ENCODE peak calls at places on chromosomes 2 and 18, in five cellular contexts. One of them, this sample, is unnamed.

GRCh38 chr2:142521492-142521891 is 356.0 kb upstream of the KYNU start:
- DNase-seq in dorsolateral prefrontal cortex: no peak
- DNase-seq in right lobe of liver: no peak
- DNase-seq in epithelial cell of esophagus: no peak
- DNase-seq in AG09309: no peak
- DNase-seq in this sample: no peak

GRCh38 chr2:11680181-11680900 is 10.3 kb upstream of the NTSR2 start:
- DNase-seq in epithelial cell of esophagus: no peak
- DNase-seq in right lobe of liver: no peak
- DNase-seq in AG09309: no peak
- DNase-seq in dorsolateral prefrontal cortex: no peak
- DNase-seq in this sample: peak; percentile 39

GRCh38 chr18:30352551-30353168 is 689.9 kb downstream of the DSC3 start:
- DNase-seq in AG09309: no peak
- DNase-seq in epithelial cell of esophagus: no peak
- DNase-seq in dorsolateral prefrontal cortex: no peak
- DNase-seq in right lobe of liver: no peak
- DNase-seq in this sample: no peak

GRCh38 chr2:29251406-29251805 is 136.2 kb downstream of the CLIP4 start:
- DNase-seq in right lobe of liver: no peak
- DNase-seq in dorsolateral prefrontal cortex: no peak
- DNase-seq in AG09309: no peak
- DNase-seq in epithelial cell of esophagus: no peak
- DNase-seq in this sample: no peak

GRCh38 chr2:238075397-238075796 is 14.6 kb downstream of the SCLY start:
- DNase-seq in AG09309: peak; percentile 33
- DNase-seq in right lobe of liver: no peak
- DNase-seq in dorsolateral prefrontal cortex: no peak
- DNase-seq in epithelial cell of esophagus: no peak
- DNase-seq in this sample: no peak

GRCh38 chr2:63163231-63163845 is 112.7 kb downstream of the OTX1 start:
- DNase-seq in dorsolateral prefrontal cortex: no peak
- DNase-seq in epithelial cell of esophagus: no peak
- DNase-seq in AG09309: no peak
- DNase-seq in right lobe of liver: no peak
- DNase-seq in this sample: no peak

GRCh38 chr18:79679552-79680099 is at the start of gene CTDP1:
- DNase-seq in epithelial cell of esophagus: peak; percentile 96
- DNase-seq in AG09309: peak; percentile 58
- DNase-seq in right lobe of liver: peak; percentile 93
- DNase-seq in dorsolateral prefrontal cortex: peak; percentile 79
- DNase-seq in this sample: peak; percentile 89

GRCh38 chr2:18750662-18751554 is 161.5 kb upstream of the NT5C1B start:
- DNase-seq in dorsolateral prefrontal cortex: no peak
- DNase-seq in right lobe of liver: no peak
- DNase-seq in epithelial cell of esophagus: peak; percentile 25
- DNase-seq in AG09309: no peak
- DNase-seq in this sample: peak; percentile 1

GRCh38 chr2:203562283-203562682 is 27.2 kb upstream of the RAPH1 start:
- DNase-seq in AG09309: no peak
- DNase-seq in right lobe of liver: no peak
- DNase-seq in dorsolateral prefrontal cortex: no peak
- DNase-seq in epithelial cell of esophagus: no peak
- DNase-seq in this sample: no peak

GRCh38 chr18:30376515-30376914 is 666.0 kb downstream of the DSC3 start:
- DNase-seq in dorsolateral prefrontal cortex: no peak
- DNase-seq in AG09309: no peak
- DNase-seq in right lobe of liver: no peak
- DNase-seq in epithelial cell of esophagus: peak; percentile 44
- DNase-seq in this sample: peak; percentile 44

GRCh38 chr2:125572660-125573059 is 1083.3 kb upstream of the GYPC start:
- DNase-seq in epithelial cell of esophagus: no peak
- DNase-seq in AG09309: no peak
- DNase-seq in dorsolateral prefrontal cortex: no peak
- DNase-seq in right lobe of liver: no peak
- DNase-seq in this sample: no peak

GRCh38 chr18:63831080-63831788 is 56.0 kb downstream of the SERPINB7 start:
- DNase-seq in epithelial cell of esophagus: peak; percentile 43
- DNase-seq in dorsolateral prefrontal cortex: no peak
- DNase-seq in AG09309: peak; percentile 75
- DNase-seq in right lobe of liver: no peak
- DNase-seq in this sample: peak; percentile 47

GRCh38 chr2:241990466-241990865 is 120.9 kb downstream of the RTP5 start:
- DNase-seq in right lobe of liver: no peak
- DNase-seq in AG09309: no peak
- DNase-seq in epithelial cell of esophagus: no peak
- DNase-seq in dorsolateral prefrontal cortex: no peak
- DNase-seq in this sample: no peak

GRCh38 chr2:54067851-54068375 is 47.5 kb upstream of the ACYP2 start:
- DNase-seq in dorsolateral prefrontal cortex: no peak
- DNase-seq in epithelial cell of esophagus: peak; percentile 39
- DNase-seq in right lobe of liver: no peak
- DNase-seq in AG09309: no peak
- DNase-seq in this sample: no peak

GRCh38 chr2:120530781-120531180 is 184.8 kb downstream of the INHBB start:
- DNase-seq in epithelial cell of esophagus: no peak
- DNase-seq in AG09309: no peak
- DNase-seq in right lobe of liver: no peak
- DNase-seq in dorsolateral prefrontal cortex: no peak
- DNase-seq in this sample: no peak

GRCh38 chr2:240972636-240973521 is 25.5 kb upstream of the SNED1 start:
- DNase-seq in right lobe of liver: peak; percentile 54
- DNase-seq in dorsolateral prefrontal cortex: no peak
- DNase-seq in epithelial cell of esophagus: no peak
- DNase-seq in AG09309: peak; percentile 52
- DNase-seq in this sample: peak; percentile 65

GRCh38 chr2:176132397-176133086 is 3.0 kb downstream of the HOXD8 start:
- DNase-seq in AG09309: no peak
- DNase-seq in epithelial cell of esophagus: no peak
- DNase-seq in dorsolateral prefrontal cortex: no peak
- DNase-seq in right lobe of liver: no peak
- DNase-seq in this sample: no peak

GRCh38 chr2:132448771-132449170 is 32.2 kb downstream of the GPR39 start:
- DNase-seq in epithelial cell of esophagus: peak; percentile 51
- DNase-seq in AG09309: no peak
- DNase-seq in right lobe of liver: no peak
- DNase-seq in dorsolateral prefrontal cortex: no peak
- DNase-seq in this sample: peak; percentile 55

GRCh38 chr2:225667465-225667864 is 268.0 kb downstream of the NYAP2 start:
- DNase-seq in dorsolateral prefrontal cortex: no peak
- DNase-seq in AG09309: no peak
- DNase-seq in epithelial cell of esophagus: no peak
- DNase-seq in right lobe of liver: no peak
- DNase-seq in this sample: no peak

GRCh38 chr2:225668606-225669266 is 269.2 kb downstream of the NYAP2 start:
- DNase-seq in right lobe of liver: no peak
- DNase-seq in dorsolateral prefrontal cortex: no peak
- DNase-seq in epithelial cell of esophagus: peak; percentile 80
- DNase-seq in AG09309: peak; percentile 35
- DNase-seq in this sample: peak; percentile 77

GRCh38 chr2:225670111-225670974 is 270.8 kb downstream of the NYAP2 start:
- DNase-seq in AG09309: peak; percentile 49
- DNase-seq in epithelial cell of esophagus: peak; percentile 58
- DNase-seq in right lobe of liver: no peak
- DNase-seq in dorsolateral prefrontal cortex: no peak
- DNase-seq in this sample: peak; percentile 53
- TF ChIP-seq CTCF in AG09309: peak; percentile 29
- TF ChIP-seq CTCF in epithelial cell of esophagus: peak; percentile 44
- TF ChIP-seq CTCF in right lobe of liver: peak; percentile 38
- TF ChIP-seq CTCF in dorsolateral prefrontal cortex: peak; percentile 68
- TF ChIP-seq CTCF in this sample: peak; percentile 44

DNA sequence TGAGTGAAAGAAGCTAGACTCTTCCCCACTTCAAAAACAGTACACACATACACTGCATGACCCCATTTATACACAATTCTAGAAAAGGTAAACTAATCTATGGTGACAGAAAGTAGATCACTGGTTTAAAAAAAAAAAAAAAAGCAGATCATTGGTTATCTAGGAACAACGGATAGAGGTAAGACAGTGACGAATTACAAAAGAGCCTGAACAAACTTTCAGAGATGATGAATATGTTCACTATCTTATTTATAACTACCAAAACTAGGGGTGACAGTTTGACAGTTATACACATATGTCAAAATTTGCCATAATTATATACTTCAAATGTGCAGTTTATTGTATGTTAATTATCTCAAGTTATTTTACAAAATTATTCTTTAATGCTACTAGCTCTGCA is 27.5 kb downstream of the MAP3K2 start:
- DNase-seq in dorsolateral prefrontal cortex: no peak
- DNase-seq in AG09309: no peak
- DNase-seq in epithelial cell of esophagus: no peak
- DNase-seq in right lobe of liver: no peak
- DNase-seq in this sample: no peak
- TF ChIP-seq CTCF in dorsolateral prefrontal cortex: no peak
- TF ChIP-seq CTCF in AG09309: no peak
- TF ChIP-seq CTCF in epithelial cell of esophagus: no peak
- TF ChIP-seq CTCF in right lobe of liver: no peak
- TF ChIP-seq CTCF in this sample: no peak

GRCh38 chr2:149732001-149732685 is 144.6 kb upstream of the MMADHC start:
- DNase-seq in AG09309: peak; percentile 63
- DNase-seq in dorsolateral prefrontal cortex: no peak
- DNase-seq in right lobe of liver: no peak
- DNase-seq in epithelial cell of esophagus: peak; percentile 94
- DNase-seq in this sample: peak; percentile 58
- TF ChIP-seq CTCF in AG09309: no peak
- TF ChIP-seq CTCF in dorsolateral prefrontal cortex: no peak
- TF ChIP-seq CTCF in right lobe of liver: no peak
- TF ChIP-seq CTCF in epithelial cell of esophagus: no peak
- TF ChIP-seq CTCF in this sample: no peak

GRCh38 chr2:95041060-95041823 is 15.7 kb downstream of the MAL start:
- DNase-seq in dorsolateral prefrontal cortex: no peak
- DNase-seq in epithelial cell of esophagus: no peak
- DNase-seq in AG09309: no peak
- DNase-seq in right lobe of liver: peak; percentile 7
- DNase-seq in this sample: no peak

GRCh38 chr2:95041824-95042442 is 16.4 kb downstream of the MAL start:
- DNase-seq in AG09309: no peak
- DNase-seq in epithelial cell of esophagus: no peak
- DNase-seq in right lobe of liver: no peak
- DNase-seq in dorsolateral prefrontal cortex: no peak
- DNase-seq in this sample: no peak

GRCh38 chr2:95043300-95043786 is 17.8 kb downstream of the MAL start:
- DNase-seq in right lobe of liver: peak; percentile 68
- DNase-seq in dorsolateral prefrontal cortex: peak; percentile 93
- DNase-seq in AG09309: peak; percentile 13
- DNase-seq in epithelial cell of esophagus: peak; percentile 21
- DNase-seq in this sample: peak; percentile 75

GRCh38 chr2:95044598-95044997 is 19.1 kb downstream of the MAL start:
- DNase-seq in epithelial cell of esophagus: no peak
- DNase-seq in dorsolateral prefrontal cortex: no peak
- DNase-seq in right lobe of liver: no peak
- DNase-seq in AG09309: no peak
- DNase-seq in this sample: no peak

DNA sequence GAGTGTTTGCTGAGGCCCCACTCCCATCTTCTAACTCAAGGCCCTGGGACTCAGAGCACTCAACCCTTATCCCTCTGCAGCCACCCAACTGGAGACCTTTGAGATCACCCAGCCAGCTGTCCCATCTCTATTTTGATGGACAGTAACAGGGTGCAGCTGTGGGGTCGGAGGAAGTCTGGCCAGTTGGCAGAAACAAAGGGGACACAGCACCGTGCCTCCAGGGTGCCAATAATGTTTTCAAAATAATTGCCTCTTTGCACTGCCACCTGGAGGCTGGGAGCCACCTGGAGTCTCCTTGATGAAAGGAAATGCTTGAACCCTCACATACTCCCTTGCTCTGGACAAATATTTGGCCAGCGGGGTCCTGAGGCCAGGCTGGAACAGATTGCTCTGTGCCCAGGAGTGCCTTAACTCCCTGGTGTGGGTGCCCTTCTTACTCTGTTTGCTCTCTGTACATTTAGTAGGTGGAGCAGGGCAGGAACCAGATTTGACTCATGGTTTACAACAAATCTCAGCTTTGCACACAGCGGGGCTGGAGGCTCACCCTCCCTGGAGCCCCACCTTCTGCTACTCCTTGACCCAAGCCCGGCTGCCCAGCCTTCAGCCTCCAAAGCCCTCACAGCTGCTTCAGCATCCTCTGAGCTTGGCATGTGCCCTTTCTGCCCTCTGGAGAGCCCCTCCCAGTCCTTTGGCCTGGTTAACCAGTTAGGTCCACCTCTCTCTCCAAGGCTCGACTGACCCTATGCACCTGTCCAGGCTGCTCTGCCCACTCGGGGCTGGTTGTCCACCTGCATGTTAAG is 17.2 kb downstream of the MAL start:
- DNase-seq in epithelial cell of esophagus: no peak
- DNase-seq in AG09309: no peak
- DNase-seq in right lobe of liver: no peak
- DNase-seq in dorsolateral prefrontal cortex: no peak
- DNase-seq in this sample: no peak
- TF ChIP-seq CTCF in epithelial cell of esophagus: no peak
- TF ChIP-seq CTCF in AG09309: no peak
- TF ChIP-seq CTCF in right lobe of liver: no peak
- TF ChIP-seq CTCF in dorsolateral prefrontal cortex: no peak
- TF ChIP-seq CTCF in this sample: no peak

DNA sequence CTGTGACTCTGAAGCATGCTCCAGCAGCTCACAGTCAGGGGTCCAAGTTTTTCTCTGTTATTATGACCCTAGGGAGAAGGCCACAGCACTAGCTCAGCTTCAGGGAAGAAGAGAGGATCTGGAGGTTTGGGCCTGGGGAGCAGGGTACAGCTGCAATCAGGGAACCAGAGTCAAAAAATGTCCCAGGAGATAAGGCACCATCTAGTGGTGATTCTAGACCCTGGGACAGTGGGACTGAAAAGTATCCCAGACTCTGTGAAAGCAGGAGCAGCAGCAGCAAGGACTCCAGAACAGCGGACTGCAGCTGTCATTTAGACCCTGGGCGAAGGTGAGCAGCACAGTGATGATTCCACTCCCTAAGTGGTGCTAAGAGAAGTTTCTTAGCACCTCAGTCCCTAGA is 278.4 kb upstream of the DDX18 start:
- DNase-seq in epithelial cell of esophagus: no peak
- DNase-seq in right lobe of liver: no peak
- DNase-seq in AG09309: no peak
- DNase-seq in dorsolateral prefrontal cortex: no peak
- DNase-seq in this sample: peak; percentile 48
- TF ChIP-seq CTCF in epithelial cell of esophagus: peak; percentile 28
- TF ChIP-seq CTCF in right lobe of liver: peak; percentile 18
- TF ChIP-seq CTCF in AG09309: no peak
- TF ChIP-seq CTCF in dorsolateral prefrontal cortex: peak; percentile 19
- TF ChIP-seq CTCF in this sample: peak; percentile 38

GRCh38 chr2:74679615-74680014 is 25.6 kb downstream of the SEMA4F start:
- DNase-seq in right lobe of liver: no peak
- DNase-seq in AG09309: no peak
- DNase-seq in epithelial cell of esophagus: no peak
- DNase-seq in dorsolateral prefrontal cortex: no peak
- DNase-seq in this sample: no peak

GRCh38 chr2:74671479-74671878 is 17.4 kb downstream of the SEMA4F start:
- DNase-seq in AG09309: peak; percentile 33
- DNase-seq in right lobe of liver: no peak
- DNase-seq in dorsolateral prefrontal cortex: no peak
- DNase-seq in epithelial cell of esophagus: peak; percentile 74
- DNase-seq in this sample: peak; percentile 55

GRCh38 chr2:74673821-74674528 is 19.9 kb downstream of the SEMA4F start:
- DNase-seq in dorsolateral prefrontal cortex: no peak
- DNase-seq in epithelial cell of esophagus: no peak
- DNase-seq in right lobe of liver: no peak
- DNase-seq in AG09309: no peak
- DNase-seq in this sample: no peak

GRCh38 chr2:74670263-74670662 is 16.2 kb downstream of the SEMA4F start:
- DNase-seq in AG09309: no peak
- DNase-seq in epithelial cell of esophagus: no peak
- DNase-seq in right lobe of liver: no peak
- DNase-seq in dorsolateral prefrontal cortex: no peak
- DNase-seq in this sample: no peak

GRCh38 chr2:74675090-74675489 is 21.0 kb downstream of the SEMA4F start:
- DNase-seq in AG09309: no peak
- DNase-seq in dorsolateral prefrontal cortex: no peak
- DNase-seq in epithelial cell of esophagus: no peak
- DNase-seq in right lobe of liver: no peak
- DNase-seq in this sample: no peak
- TF ChIP-seq CTCF in AG09309: peak; percentile 17
- TF ChIP-seq CTCF in dorsolateral prefrontal cortex: no peak
- TF ChIP-seq CTCF in epithelial cell of esophagus: no peak
- TF ChIP-seq CTCF in right lobe of liver: no peak
- TF ChIP-seq CTCF in this sample: peak; percentile 10